ENCODE peak calls at places on chromosomes 11 and 22, in eight cellular contexts. S is left kidney, Y is MCF 10A, R is HTR-8/SVneo, W is ACHN, N is iPS-NIHi11, E is fibroblast of pulmonary artery, A is heart right ventricle. J is an unnamed sample.

GRCh38 chr22:50282361-50283144 is 12.4 kb upstream of the MAPK11 start:
- DNase-seq in S (peak; percentile 66), Y (peak; percentile 84), R (peak; percentile 84), W (peak; percentile 89), N (peak; percentile 63), E (peak; percentile 53), A (no peak), J (no peak)

GRCh38 chr11:91174734-91175133 is 951.9 kb upstream of the CHORDC1 start:
- DNase-seq in S (no peak), Y (no peak), R (no peak), W (no peak), N (no peak), E (no peak), A (no peak), J (no peak)

GRCh38 chr11:61828629-61829407 is 718 bp downstream of the FADS2 start:
- DNase-seq in S (peak; percentile 85), Y (peak; percentile 27), R (no peak), W (no peak), N (peak; percentile 73), E (peak; percentile 37), A (peak; percentile 56), J (no peak)

GRCh38 chr22:25680949-25681348 is 61.0 kb upstream of the MYO18B start:
- DNase-seq in S (no peak), Y (no peak), R (no peak), W (no peak), N (no peak), E (no peak), A (no peak), J (no peak)

GRCh38 chr11:721347-721912 is 15.4 kb downstream of the EPS8L2 start:
- DNase-seq in S (no peak), Y (no peak), R (no peak), W (no peak), N (peak; percentile 4), E (no peak), A (no peak), J (no peak)

GRCh38 chr11:41498726-41499125 is 39.3 kb upstream of the LRRC4C start:
- DNase-seq in S (peak; percentile 23), Y (peak; percentile 5), R (no peak), W (peak; percentile 2), N (no peak), E (peak; percentile 51), A (no peak), J (no peak)

GRCh38 chr11:120128392-120129172 is 9.3 kb downstream of the TRIM29 start:
- DNase-seq in S (peak; percentile 72), Y (peak; percentile 91), R (no peak), W (no peak), N (no peak), E (peak; percentile 12), A (no peak), J (no peak)

GRCh38 chr11:1852885-1853284 is at the start of gene LSP1:
- DNase-seq in S (no peak), Y (no peak), R (no peak), W (no peak), N (no peak), E (no peak), A (no peak), J (peak; percentile 92)

GRCh38 chr11:78074756-78075155 is 4.9 kb downstream of the NDUFC2 start:
- DNase-seq in S (no peak), Y (peak; percentile 58), R (no peak), W (no peak), N (no peak), E (no peak), A (no peak), J (no peak)

GRCh38 chr11:126607374-126607773 is 251.9 kb downstream of the ST3GAL4 start:
- DNase-seq in S (peak; percentile 85), Y (peak; percentile 65), R (peak; percentile 50), W (peak; percentile 35), N (peak; percentile 78), E (peak; percentile 49), A (peak; percentile 11), J (no peak)

GRCh38 chr11:122100222-122101080 is 15.6 kb downstream of the BLID start:
- DNase-seq in S (peak; percentile 79), Y (peak; percentile 78), R (no peak), W (no peak), N (peak; percentile 22), E (peak; percentile 80), A (peak; percentile 58), J (no peak)

GRCh38 chr11:36149538-36150242 is 139.5 kb downstream of the COMMD9 start:
- DNase-seq in S (peak; percentile 65), Y (peak; percentile 100), R (peak; percentile 96), W (peak; percentile 98), N (peak; percentile 81), E (peak; percentile 98), A (peak; percentile 23), J (peak; percentile 31)

J was measured in GM12878.